ENCODE peak calls at places on chromosome 20, in six cellular contexts. P, D, V, G, M and H are unnamed samples.

GRCh38 chr20:57481281-57481711 is 43.6 kb downstream of the CTCFL start:
- DNase-seq in D (peak; percentile 40), M (no peak), P (peak; percentile 30), V (peak; percentile 41), G (no peak), H (no peak)

GRCh38 chr20:62591591-62591990 is 50.7 kb upstream of the SLCO4A1 start:
- DNase-seq in D (no peak), P (no peak), M (no peak), V (no peak), G (no peak), H (no peak)

GRCh38 chr20:53582574-53583351 is 10.9 kb downstream of the ZNF217 start:
- DNase-seq in V (peak; percentile 63), G (no peak), P (peak; percentile 34), M (peak; percentile 77), D (no peak), H (no peak)

GRCh38 chr20:51494241-51495110 is 48.0 kb downstream of the NFATC2 start:
- DNase-seq in M (no peak), V (no peak), P (no peak), D (no peak), G (no peak), H (no peak)

GRCh38 chr20:49386848-49387605 is 95.4 kb downstream of the KCNB1 start:
- DNase-seq in G (no peak), M (no peak), P (no peak), D (no peak), V (no peak), H (no peak)

GRCh38 chr20:63361507-63362425 is 617 bp upstream of the CHRNA4 start:
- DNase-seq in D (peak; percentile 61), V (no peak), M (no peak), P (no peak), G (peak; percentile 9), H (no peak)

GRCh38 chr20:49593441-49594142 is 25.7 kb upstream of the PTGIS start:
- DNase-seq in M (no peak), P (no peak), V (no peak), D (no peak), G (no peak), H (no peak)

GRCh38 chr20:48783533-48784272 is 44.1 kb downstream of the PREX1 start:
- DNase-seq in V (no peak), P (no peak), M (no peak), G (no peak), D (no peak), H (no peak)

GRCh38 chr20:40160151-40160550 is 528.9 kb downstream of the MAFB start:
- DNase-seq in P (no peak), G (peak; percentile 13), V (no peak), M (no peak), D (no peak), H (no peak)

GRCh38 chr20:61966492-61967244 is 99.0 kb downstream of the TAF4 start:
- DNase-seq in G (no peak), P (no peak), D (no peak), M (no peak), V (no peak), H (no peak)

GRCh38 chr20:20489623-20490341 is 121.9 kb downstream of the INSM1 start:
- DNase-seq in D (no peak), G (no peak), P (no peak), M (no peak), V (no peak), H (no peak)

GRCh38 chr20:57716202-57716601 is 6.4 kb upstream of the PMEPA1 start:
- DNase-seq in V (no peak), G (no peak), M (no peak), D (no peak), P (no peak), H (no peak)

GRCh38 chr20:42435230-42435629 is 754.5 kb downstream of the PTPRT start:
- DNase-seq in V (no peak), P (no peak), M (no peak), G (no peak), D (no peak), H (no peak)

GRCh38 chr20:44537993-44538392 is 16.1 kb upstream of the SERINC3 start:
- DNase-seq in G (no peak), M (no peak), P (no peak), D (no peak), V (no peak), H (no peak)

GRCh38 chr20:15327123-15327522 is 989.7 kb upstream of the FLRT3 start:
- DNase-seq in V (no peak), D (no peak), G (no peak), P (no peak), M (no peak), H (no peak)

GRCh38 chr20:16020971-16021370 is 552.3 kb downstream of the KIF16B start:
- DNase-seq in M (no peak), G (no peak), D (no peak), V (no peak), P (no peak), H (no peak)

GRCh38 chr20:4445780-4446179 is 275.9 kb upstream of the PRND start:
- DNase-seq in M (no peak), G (no peak), P (no peak), D (no peak), V (no peak), H (no peak)
- H3K27ac ChIP-seq in M (no peak overlapping the region), G (no peak overlapping the region), P (no peak overlapping the region), D (no peak overlapping the region), V (no peak overlapping the region), H (peak overlapping the region; percentile 72)

DNA sequence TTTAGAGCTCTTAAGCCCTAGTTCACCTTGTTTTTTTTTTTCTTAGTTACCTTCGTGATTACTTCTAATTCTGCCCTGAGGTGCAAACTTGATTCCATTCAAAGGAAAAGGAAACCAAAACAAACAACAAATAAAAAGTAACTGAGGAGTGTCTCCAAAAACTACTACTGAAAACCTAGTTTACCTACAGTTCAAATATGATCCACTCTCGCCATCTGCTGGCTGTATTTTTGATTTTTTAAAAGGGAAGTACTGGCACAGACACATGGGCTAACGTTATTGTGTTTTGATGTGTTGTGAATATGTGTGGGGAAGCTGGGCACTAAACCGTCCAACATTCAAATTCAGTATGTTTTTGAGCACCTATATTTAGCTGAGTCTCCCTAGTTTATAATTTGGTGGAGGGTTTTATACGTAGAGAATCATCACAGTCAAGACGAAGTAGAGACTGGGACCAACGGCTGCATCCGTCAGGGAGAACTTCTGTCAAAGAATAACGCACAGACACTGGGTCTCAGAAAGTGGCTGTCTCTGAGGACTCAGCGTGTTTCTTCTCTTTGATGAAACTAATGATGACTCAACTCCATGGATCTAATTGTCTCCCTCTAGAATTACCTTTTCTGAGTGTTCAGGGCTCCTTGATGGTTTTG is 373.5 kb upstream of the BTBD3 start:
- DNase-seq in P (no peak), G (no peak), V (no peak), D (no peak), M (peak; percentile 37), H (no peak)
- TF ChIP-seq CTCF in P (peak; percentile 56), G (peak; percentile 21), V (peak; percentile 58), D (peak; percentile 60), M (peak; percentile 63), H (peak; percentile 53)

GRCh38 chr20:24503352-24503931 is 34.0 kb downstream of the SYNDIG1 start:
- DNase-seq in V (no peak), D (no peak), G (peak; percentile 29), P (no peak), M (no peak), H (no peak)
- H3K27ac ChIP-seq in V (no peak overlapping the region), D (no peak overlapping the region), G (peak overlapping the region; percentile 87), P (no peak overlapping the region), M (no peak overlapping the region), H (no peak overlapping the region)

DNA sequence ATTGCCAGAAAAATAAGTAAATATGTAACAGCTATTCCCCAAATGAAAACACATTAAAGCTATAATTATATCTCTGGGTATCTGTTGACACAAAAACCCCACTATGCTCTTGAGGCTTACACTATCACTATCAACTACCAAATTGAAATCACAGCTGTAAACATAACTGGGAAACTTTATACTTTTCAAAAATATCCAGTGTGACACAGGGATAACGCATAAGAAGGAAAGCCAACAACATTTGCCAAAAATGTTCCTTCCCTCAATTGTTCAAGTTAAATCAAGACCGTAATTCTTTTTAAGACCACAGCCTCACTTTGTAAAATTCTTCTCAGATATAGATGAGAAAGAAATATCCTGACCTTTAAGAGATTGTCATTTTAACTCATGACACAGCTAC is 3.1 kb downstream of the ZHX3 start:
- DNase-seq in M (no peak), G (no peak), V (no peak), P (no peak), D (no peak), H (no peak)
- TF ChIP-seq CTCF in M (no peak), G (no peak), V (no peak), P (no peak), D (no peak), H (no peak)

GRCh38 chr20:33059136-33059535 is 5.4 kb downstream of the BPIFB3 start:
- DNase-seq in D (no peak), V (no peak), M (no peak), G (no peak), P (no peak), H (no peak)
- H3K27ac ChIP-seq in D (no peak overlapping the region), V (no peak overlapping the region), M (no peak overlapping the region), G (no peak overlapping the region), P (no peak overlapping the region), H (no peak overlapping the region)

GRCh38 chr20:37575884-37576283 is 48.2 kb upstream of the BLCAP start:
- DNase-seq in M (no peak), V (no peak), D (no peak), P (no peak), G (no peak), H (no peak)
- TF ChIP-seq CTCF in M (no peak), V (no peak), D (no peak), P (no peak), G (no peak), H (no peak)

GRCh38 chr20:59016795-59017492 is 2.3 kb upstream of the TUBB1 start:
- DNase-seq in V (no peak), P (no peak), M (no peak), D (no peak), G (no peak), H (no peak)
- H3K27ac ChIP-seq in V (no peak overlapping the region), P (no peak overlapping the region), M (no peak overlapping the region), D (no peak overlapping the region), G (no peak overlapping the region), H (no peak overlapping the region)

DNA sequence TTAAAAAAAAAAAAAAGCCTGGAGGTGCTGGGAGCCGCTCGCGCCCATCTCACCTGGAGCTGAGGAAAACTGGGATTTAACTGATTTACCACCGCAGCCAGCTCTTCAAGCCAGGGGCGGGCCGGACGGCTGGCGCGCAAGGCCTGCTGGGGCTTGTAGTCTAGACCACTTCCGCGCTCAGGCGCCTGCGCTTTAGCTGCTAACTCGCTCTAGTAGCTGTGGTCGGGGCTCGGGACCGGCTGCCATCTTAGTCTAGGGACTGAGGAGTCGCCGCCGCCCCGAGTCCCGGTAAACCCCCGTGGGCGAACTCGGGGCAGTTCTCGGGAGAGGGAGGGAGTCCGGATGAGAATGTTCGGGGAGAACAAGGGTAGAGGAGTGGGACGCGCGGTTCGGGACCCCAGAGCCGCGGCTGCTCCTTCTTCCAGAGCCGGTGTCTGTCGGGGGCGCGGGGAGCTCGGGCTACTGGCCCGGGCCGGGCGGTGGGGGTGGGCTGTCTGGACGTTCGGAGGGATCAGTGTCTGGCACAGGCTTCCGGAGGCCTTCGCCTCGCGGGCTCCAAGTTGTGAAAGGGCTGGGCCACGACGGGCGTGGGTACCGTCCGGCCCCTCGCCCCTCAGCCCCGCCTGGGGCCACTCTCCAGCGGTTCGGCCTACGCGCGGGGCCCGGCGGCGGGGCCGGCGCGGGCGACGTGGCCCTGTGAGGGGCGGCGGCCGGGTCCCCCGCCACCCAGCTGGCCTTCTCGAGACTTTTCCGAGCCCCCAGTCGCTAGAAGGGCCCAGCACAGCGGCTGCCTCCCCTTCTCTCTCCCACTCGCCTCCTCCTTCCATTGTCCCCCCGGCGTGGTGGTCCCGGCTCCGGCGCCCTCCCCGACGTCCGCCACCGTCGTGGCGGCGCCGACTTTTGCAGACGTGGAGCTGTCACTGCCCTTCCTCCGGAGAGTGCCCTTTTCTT is at the start of gene ITCH:
- DNase-seq in G (peak; percentile 96), V (peak; percentile 97), P (peak; percentile 95), M (peak; percentile 86), D (peak; percentile 97), H (peak; percentile 93)
- TF ChIP-seq CTCF in G (no peak), V (no peak), P (no peak), M (no peak), D (peak; percentile 14), H (no peak)